ENCODE peak calls at places on chromosomes 7 and 10, in seven cellular contexts. X, G, O, L, W, S and E are unnamed samples.
A peak's percentile ranks its signal among the peaks of the same experiment; 100 is the strongest.

GRCh38 chr10:32104622-32105509 is 48.6 kb upstream of the KIF5B start:
- DNase-seq in X (peak; percentile 25), G (no peak), O (no peak), L (no peak), W (peak; percentile 16), S (no peak), E (no peak)

GRCh38 chr10:24748214-24748613 is 24.5 kb upstream of the ARHGAP21 start:
- DNase-seq in X (no peak), G (no peak), O (no peak), L (no peak), W (no peak), S (no peak), E (no peak)

GRCh38 chr10:89042547-89042946 is 51.9 kb downstream of the FAS start:
- DNase-seq in X (no peak), G (no peak), O (no peak), L (no peak), W (no peak), S (no peak), E (no peak)

GRCh38 chr7:67758551-67758950 is 761.9 kb downstream of the TYW1 start:
- DNase-seq in X (no peak), G (no peak), O (no peak), L (no peak), W (no peak), S (no peak), E (no peak)

GRCh38 chr10:1229574-1229973 is 173.4 kb downstream of the WDR37 start:
- DNase-seq in X (no peak), G (no peak), O (no peak), L (no peak), W (no peak), S (no peak), E (no peak)

GRCh38 chr7:54664235-54665228 is 94.5 kb downstream of the SEC61G start:
- DNase-seq in X (peak; percentile 44), G (peak; percentile 74), O (no peak), L (no peak), W (peak; percentile 69), S (peak; percentile 75), E (no peak)

GRCh38 chr10:59557052-59557451 is 152.6 kb downstream of the SLC16A9 start:
- DNase-seq in X (no peak), G (no peak), O (no peak), L (no peak), W (no peak), S (no peak), E (no peak)

GRCh38 chr10:90447836-90448235 is 410.0 kb downstream of the HTR7 start:
- DNase-seq in X (no peak), G (no peak), O (no peak), L (no peak), W (no peak), S (no peak), E (no peak)

GRCh38 chr7:107130487-107131220 is 38.1 kb upstream of the HBP1 start:
- DNase-seq in X (no peak), G (no peak), O (no peak), L (no peak), W (no peak), S (no peak), E (no peak)

GRCh38 chr10:102649770-102650654 is 5.7 kb downstream of the TRIM8 start:
- DNase-seq in X (no peak), G (no peak), O (no peak), L (no peak), W (no peak), S (no peak), E (peak; percentile 90)

GRCh38 chr10:48705407-48705938 is 20.8 kb downstream of the WDFY4 start:
- DNase-seq in X (no peak), G (no peak), O (no peak), L (no peak), W (no peak), S (no peak), E (no peak)

GRCh38 chr10:72567884-72568283 is 58.0 kb downstream of the MICU1 start:
- DNase-seq in X (peak; percentile 43), G (no peak), O (no peak), L (no peak), W (no peak), S (no peak), E (no peak)

GRCh38 chr10:49512121-49512809 is 26.7 kb downstream of the ERCC6 start:
- DNase-seq in X (peak; percentile 28), G (no peak), O (no peak), L (no peak), W (peak; percentile 21), S (no peak), E (no peak)

GRCh38 chr7:83684928-83685327 is 36.0 kb upstream of the SEMA3E start:
- DNase-seq in X (no peak), G (no peak), O (no peak), L (no peak), W (no peak), S (no peak), E (no peak)

GRCh38 chr7:82677493-82677892 is 233.9 kb upstream of the CACNA2D1 start:
- DNase-seq in X (peak; percentile 13), G (no peak), O (no peak), L (peak; percentile 16), W (peak; percentile 40), S (no peak), E (no peak)

GRCh38 chr7:100888988-100889760 is at the start of gene UFSP1:
- DNase-seq in X (no peak), G (no peak), O (no peak), L (no peak), W (no peak), S (peak; percentile 56), E (peak; percentile 93)

GRCh38 chr7:133830081-133830480 is 297.1 kb upstream of the LRGUK start:
- DNase-seq in X (no peak), G (no peak), O (no peak), L (no peak), W (no peak), S (no peak), E (no peak)

GRCh38 chr7:121167971-121168370 is 160.8 kb upstream of the WNT16 start:
- DNase-seq in X (peak; percentile 29), G (no peak), O (no peak), L (no peak), W (no peak), S (no peak), E (no peak)